ENCODE peak calls at places on chromosomes 11 and 22, in five cellular contexts. H is fibroblast of lung, W is heart right ventricle, K is thoracic aorta, M is cardiac muscle cell. X is an unnamed sample.

GRCh38 chr11:30432716-30433115 is 109.8 kb downstream of the ARL14EP start:
- DNase-seq in H (no peak), W (no peak), K (no peak), M (peak; percentile 65), X (no peak)

GRCh38 chr11:114262681-114263509 is 33.3 kb upstream of the NNMT start:
- DNase-seq in H (peak; percentile 69), W (peak; percentile 43), K (no peak), M (peak; percentile 82), X (no peak)

GRCh38 chr11:104408630-104409029 is 244.7 kb upstream of the PDGFD start:
- DNase-seq in H (no peak), W (no peak), K (no peak), M (no peak), X (no peak)

GRCh38 chr11:20448838-20449237 is 61.3 kb downstream of the PRMT3 start:
- DNase-seq in H (no peak), W (no peak), K (no peak), M (peak; percentile 5), X (no peak)

GRCh38 chr11:7016011-7016410 is 4.1 kb downstream of the ZNF214 start:
- DNase-seq in H (no peak), W (no peak), K (no peak), M (no peak), X (no peak)

GRCh38 chr11:126391286-126391954 is 35.9 kb downstream of the ST3GAL4 start:
- DNase-seq in H (no peak), W (no peak), K (no peak), M (no peak), X (no peak)

GRCh38 chr11:30406978-30407762 is 84.3 kb downstream of the ARL14EP start:
- DNase-seq in H (no peak), W (peak; percentile 22), K (no peak), M (no peak), X (no peak)

GRCh38 chr11:8035225-8035846 is 45.7 kb upstream of the TUB start:
- DNase-seq in H (no peak), W (no peak), K (no peak), M (no peak), X (no peak)

DNA sequence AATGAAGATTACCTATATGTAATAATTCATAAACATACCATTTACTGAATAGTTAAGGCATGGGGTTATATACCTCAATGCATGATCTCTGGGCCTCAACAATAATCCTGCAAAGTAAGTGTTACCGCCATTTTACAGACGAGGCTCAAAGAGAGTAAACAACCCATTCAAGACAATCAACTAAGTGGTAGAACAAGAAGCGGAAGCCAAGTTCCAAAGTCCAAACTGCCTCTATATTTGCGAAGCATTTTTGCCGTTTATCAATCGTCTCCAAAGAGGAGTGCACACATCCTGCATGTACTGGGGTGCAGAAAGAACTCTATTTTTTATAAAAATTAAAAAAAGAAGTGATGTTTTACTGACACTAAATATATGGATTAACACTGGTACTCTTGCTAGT is 27.5 kb upstream of the P4HA3 start:
- DNase-seq in H (no peak), W (no peak), K (no peak), M (no peak), X (no peak)
- H3K4me3 ChIP-seq in H (no peak overlapping the region), W (no peak overlapping the region), K (no peak overlapping the region), M (no peak overlapping the region), X (no peak overlapping the region)

DNA sequence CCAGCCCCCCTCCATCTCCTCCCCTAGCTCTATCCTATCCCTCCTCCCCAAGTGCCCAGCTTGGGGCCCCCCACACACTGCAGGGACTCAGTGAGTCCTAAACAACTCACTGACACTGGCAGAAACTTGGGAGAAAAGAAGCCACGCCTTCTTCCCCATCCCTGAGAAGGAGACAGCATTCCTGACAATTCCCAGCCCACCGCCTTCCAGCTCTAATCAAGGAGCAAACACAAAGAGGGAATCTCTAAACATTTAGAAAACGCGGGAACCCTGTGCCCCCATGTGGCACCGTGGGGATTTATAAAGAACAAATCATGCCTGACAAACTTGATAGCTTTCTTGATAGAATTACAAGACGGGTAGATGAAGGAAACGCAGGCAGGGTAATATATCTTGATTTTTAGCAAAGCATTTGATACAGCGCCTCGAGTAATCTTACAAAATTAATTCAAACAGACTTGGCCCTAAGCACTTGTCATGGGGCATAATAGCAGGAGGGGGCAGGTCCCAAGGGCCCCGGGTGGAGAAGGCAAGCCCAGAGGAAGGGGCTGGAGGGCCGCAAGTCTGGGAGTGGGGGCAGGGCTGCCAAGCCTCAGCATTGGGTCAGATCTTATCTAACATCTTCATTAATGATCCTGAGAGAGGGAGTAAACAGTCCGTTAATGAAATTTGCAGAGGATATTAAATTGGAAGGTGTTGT is 4.6 kb downstream of the CHST1 start:
- DNase-seq in H (no peak), W (no peak), K (no peak), M (no peak), X (no peak)
- H3K4me3 ChIP-seq in H (no peak overlapping the region), W (no peak overlapping the region), K (no peak overlapping the region), M (no peak overlapping the region), X (no peak overlapping the region)

DNA sequence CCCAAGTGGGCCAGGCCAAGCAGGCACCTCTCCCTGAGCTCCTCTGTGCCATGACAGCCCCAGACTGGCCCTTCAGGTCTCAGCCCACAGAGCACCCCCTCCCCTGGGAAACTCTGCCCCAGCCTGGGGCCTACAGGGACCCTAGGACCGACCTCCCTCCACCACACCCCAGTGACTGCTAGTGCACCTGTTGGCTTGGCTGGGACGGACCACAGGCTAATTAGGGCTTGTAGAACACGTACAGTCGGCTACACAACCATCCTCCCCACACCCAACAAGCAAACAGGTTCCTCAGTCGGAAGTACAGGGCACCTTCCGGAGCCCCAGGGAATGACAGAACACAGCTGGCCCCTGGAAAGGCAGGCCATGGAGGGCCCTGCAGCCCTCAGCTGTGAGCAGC is 4.3 kb downstream of the SBF1 start:
- DNase-seq in H (no peak), W (no peak), K (no peak), M (no peak), X (no peak)
- H3K4me3 ChIP-seq in H (no peak overlapping the region), W (no peak overlapping the region), K (no peak overlapping the region), M (no peak overlapping the region), X (no peak overlapping the region)

GRCh38 chr22:29718949-29719893 is 582 bp upstream of the CABP7 start:
- DNase-seq in H (no peak), W (no peak), K (no peak), M (no peak), X (no peak)
- H3K4me3 ChIP-seq in H (no peak overlapping the region), W (no peak overlapping the region), K (no peak overlapping the region), M (no peak overlapping the region), X (no peak overlapping the region)